ENCODE peak calls at places on chromosome 15, in ten cellular contexts. One of them, this sample, is unnamed.

GRCh38 chr15:77239892-77240608 is 169.1 kb upstream of the TSPAN3 start:
- DNase-seq in cardiac fibroblast: no peak
- DNase-seq in AG04450: no peak
- DNase-seq in cardiac muscle cell: no peak
- DNase-seq in mucosa of descending colon: no peak
- DNase-seq in bronchial epithelial cell: no peak
- DNase-seq in dorsolateral prefrontal cortex: no peak
- DNase-seq in GM23338: no peak
- DNase-seq in brain microvascular endothelial cell: no peak
- DNase-seq in kidney: no peak
- DNase-seq in this sample: peak

GRCh38 chr15:57782731-57783130 is 76.2 kb downstream of the POLR2M start:
- DNase-seq in cardiac fibroblast: peak
- DNase-seq in AG04450: no peak
- DNase-seq in cardiac muscle cell: no peak
- DNase-seq in mucosa of descending colon: no peak
- DNase-seq in bronchial epithelial cell: no peak
- DNase-seq in dorsolateral prefrontal cortex: no peak
- DNase-seq in GM23338: no peak
- DNase-seq in brain microvascular endothelial cell: no peak
- DNase-seq in kidney: no peak
- DNase-seq in this sample: no peak

GRCh38 chr15:101447561-101448071 is 41.9 kb downstream of the PCSK6 start:
- DNase-seq in cardiac fibroblast: no peak
- DNase-seq in AG04450: no peak
- DNase-seq in cardiac muscle cell: no peak
- DNase-seq in mucosa of descending colon: no peak
- DNase-seq in bronchial epithelial cell: no peak
- DNase-seq in dorsolateral prefrontal cortex: peak
- DNase-seq in GM23338: no peak
- DNase-seq in brain microvascular endothelial cell: no peak
- DNase-seq in kidney: peak
- DNase-seq in this sample: no peak

GRCh38 chr15:56739474-56739873 is 6.2 kb upstream of the ZNF280D start:
- DNase-seq in cardiac fibroblast: no peak
- DNase-seq in AG04450: no peak
- DNase-seq in cardiac muscle cell: no peak
- DNase-seq in mucosa of descending colon: no peak
- DNase-seq in bronchial epithelial cell: no peak
- DNase-seq in dorsolateral prefrontal cortex: no peak
- DNase-seq in GM23338: no peak
- DNase-seq in brain microvascular endothelial cell: no peak
- DNase-seq in kidney: no peak
- DNase-seq in this sample: no peak

GRCh38 chr15:22888120-22888859 is 49.8 kb downstream of the NIPA2 start:
- DNase-seq in cardiac fibroblast: peak
- DNase-seq in AG04450: peak
- DNase-seq in cardiac muscle cell: peak
- DNase-seq in mucosa of descending colon: no peak
- DNase-seq in bronchial epithelial cell: peak
- DNase-seq in dorsolateral prefrontal cortex: peak
- DNase-seq in GM23338: no peak
- DNase-seq in brain microvascular endothelial cell: peak
- DNase-seq in kidney: no peak
- DNase-seq in this sample: peak

GRCh38 chr15:31296304-31297220 is 30.1 kb upstream of the KLF13 start:
- DNase-seq in cardiac fibroblast: no peak
- DNase-seq in AG04450: no peak
- DNase-seq in cardiac muscle cell: no peak
- DNase-seq in mucosa of descending colon: peak
- DNase-seq in bronchial epithelial cell: peak
- DNase-seq in dorsolateral prefrontal cortex: no peak
- DNase-seq in GM23338: no peak
- DNase-seq in brain microvascular endothelial cell: no peak
- DNase-seq in kidney: peak
- DNase-seq in this sample: no peak

GRCh38 chr15:72227192-72227586 is 3.8 kb downstream of the PKM start:
- DNase-seq in cardiac fibroblast: peak
- DNase-seq in AG04450: no peak
- DNase-seq in cardiac muscle cell: peak
- DNase-seq in mucosa of descending colon: no peak
- DNase-seq in bronchial epithelial cell: peak
- DNase-seq in dorsolateral prefrontal cortex: no peak
- DNase-seq in GM23338: no peak
- DNase-seq in brain microvascular endothelial cell: peak
- DNase-seq in kidney: no peak
- DNase-seq in this sample: peak

GRCh38 chr15:101258238-101259144 is 6.6 kb upstream of the CHSY1 start:
- DNase-seq in cardiac fibroblast: peak
- DNase-seq in AG04450: no peak
- DNase-seq in cardiac muscle cell: peak
- DNase-seq in mucosa of descending colon: peak
- DNase-seq in bronchial epithelial cell: peak
- DNase-seq in dorsolateral prefrontal cortex: peak
- DNase-seq in GM23338: peak
- DNase-seq in brain microvascular endothelial cell: peak
- DNase-seq in kidney: no peak
- DNase-seq in this sample: peak

GRCh38 chr15:101381671-101382212 is 86.7 kb upstream of the SNRPA1 start:
- DNase-seq in cardiac fibroblast: no peak
- DNase-seq in AG04450: no peak
- DNase-seq in cardiac muscle cell: no peak
- DNase-seq in mucosa of descending colon: no peak
- DNase-seq in bronchial epithelial cell: peak
- DNase-seq in dorsolateral prefrontal cortex: no peak
- DNase-seq in GM23338: no peak
- DNase-seq in brain microvascular endothelial cell: no peak
- DNase-seq in kidney: peak
- DNase-seq in this sample: peak

GRCh38 chr15:69807752-69808151 is 290.0 kb downstream of the TLE3 start:
- DNase-seq in cardiac fibroblast: peak
- DNase-seq in AG04450: no peak
- DNase-seq in cardiac muscle cell: peak
- DNase-seq in mucosa of descending colon: no peak
- DNase-seq in bronchial epithelial cell: no peak
- DNase-seq in dorsolateral prefrontal cortex: no peak
- DNase-seq in GM23338: no peak
- DNase-seq in brain microvascular endothelial cell: peak
- DNase-seq in kidney: no peak
- DNase-seq in this sample: no peak

GRCh38 chr15:40782609-40783227 is 12.9 kb downstream of the C15orf62 start:
- DNase-seq in cardiac fibroblast: peak
- DNase-seq in AG04450: no peak
- DNase-seq in cardiac muscle cell: peak
- DNase-seq in mucosa of descending colon: peak
- DNase-seq in bronchial epithelial cell: peak
- DNase-seq in dorsolateral prefrontal cortex: no peak
- DNase-seq in GM23338: peak
- DNase-seq in brain microvascular endothelial cell: no peak
- DNase-seq in kidney: peak
- DNase-seq in this sample: peak

GRCh38 chr15:38367476-38367875 is 86.5 kb upstream of the FAM98B start:
- DNase-seq in cardiac fibroblast: peak
- DNase-seq in AG04450: no peak
- DNase-seq in cardiac muscle cell: peak
- DNase-seq in mucosa of descending colon: no peak
- DNase-seq in bronchial epithelial cell: no peak
- DNase-seq in dorsolateral prefrontal cortex: no peak
- DNase-seq in GM23338: no peak
- DNase-seq in brain microvascular endothelial cell: no peak
- DNase-seq in kidney: no peak
- DNase-seq in this sample: no peak

GRCh38 chr15:82986442-82986780 is 401 bp downstream of the RAMAC start:
- DNase-seq in cardiac fibroblast: no peak
- DNase-seq in AG04450: no peak
- DNase-seq in cardiac muscle cell: peak
- DNase-seq in mucosa of descending colon: no peak
- DNase-seq in bronchial epithelial cell: peak
- DNase-seq in dorsolateral prefrontal cortex: no peak
- DNase-seq in GM23338: no peak
- DNase-seq in brain microvascular endothelial cell: no peak
- DNase-seq in kidney: no peak
- DNase-seq in this sample: peak

GRCh38 chr15:24898715-24899278 is 56.0 kb upstream of the SNRPN start:
- DNase-seq in cardiac fibroblast: no peak
- DNase-seq in AG04450: no peak
- DNase-seq in cardiac muscle cell: no peak
- DNase-seq in mucosa of descending colon: no peak
- DNase-seq in bronchial epithelial cell: no peak
- DNase-seq in dorsolateral prefrontal cortex: no peak
- DNase-seq in GM23338: peak
- DNase-seq in brain microvascular endothelial cell: no peak
- DNase-seq in kidney: no peak
- DNase-seq in this sample: no peak

GRCh38 chr15:57395292-57395691 is 19.0 kb downstream of the CGNL1 start:
- DNase-seq in cardiac fibroblast: peak
- DNase-seq in AG04450: no peak
- DNase-seq in cardiac muscle cell: peak
- DNase-seq in mucosa of descending colon: no peak
- DNase-seq in bronchial epithelial cell: peak
- DNase-seq in dorsolateral prefrontal cortex: no peak
- DNase-seq in GM23338: no peak
- DNase-seq in brain microvascular endothelial cell: peak
- DNase-seq in kidney: no peak
- DNase-seq in this sample: peak

GRCh38 chr15:57330619-57331018 is 45.7 kb upstream of the CGNL1 start:
- DNase-seq in cardiac fibroblast: no peak
- DNase-seq in AG04450: no peak
- DNase-seq in cardiac muscle cell: no peak
- DNase-seq in mucosa of descending colon: no peak
- DNase-seq in bronchial epithelial cell: no peak
- DNase-seq in dorsolateral prefrontal cortex: no peak
- DNase-seq in GM23338: no peak
- DNase-seq in brain microvascular endothelial cell: peak
- DNase-seq in kidney: no peak
- DNase-seq in this sample: no peak

DNA sequence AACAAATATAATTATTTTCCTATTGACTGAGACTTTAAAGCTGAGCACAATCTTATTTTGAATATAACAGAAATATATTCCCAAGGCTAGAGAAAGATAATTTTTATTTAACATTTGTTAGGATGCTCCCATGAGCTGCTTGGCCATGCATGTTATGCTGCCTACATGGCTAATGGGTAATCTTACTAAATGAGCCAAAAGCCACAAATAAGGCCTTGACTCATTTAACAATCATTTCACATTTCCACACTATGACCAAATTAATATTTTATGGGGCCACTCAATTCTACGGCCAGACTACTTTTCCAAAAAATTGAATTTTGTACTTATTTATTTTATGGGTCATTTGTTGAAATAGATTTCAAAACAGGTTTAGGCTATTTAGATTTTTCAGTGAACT is 141.7 kb downstream of the MEIS2 start:
- DNase-seq in cardiac fibroblast: no peak
- DNase-seq in AG04450: no peak
- DNase-seq in cardiac muscle cell: no peak
- DNase-seq in mucosa of descending colon: no peak
- DNase-seq in bronchial epithelial cell: no peak
- DNase-seq in dorsolateral prefrontal cortex: no peak
- DNase-seq in GM23338: no peak
- DNase-seq in brain microvascular endothelial cell: no peak
- DNase-seq in kidney: no peak
- DNase-seq in this sample: no peak
- TF ChIP-seq CTCF in cardiac fibroblast: no peak
- TF ChIP-seq CTCF in AG04450: no peak
- TF ChIP-seq CTCF in cardiac muscle cell: no peak
- TF ChIP-seq CTCF in mucosa of descending colon: no peak
- TF ChIP-seq CTCF in bronchial epithelial cell: no peak
- TF ChIP-seq CTCF in dorsolateral prefrontal cortex: no peak
- TF ChIP-seq CTCF in GM23338: no peak
- TF ChIP-seq CTCF in brain microvascular endothelial cell: no peak
- TF ChIP-seq CTCF in kidney: no peak
- TF ChIP-seq CTCF in this sample: no peak

GRCh38 chr15:89416339-89417183 is 79.8 kb downstream of the RHCG start:
- DNase-seq in cardiac fibroblast: peak
- DNase-seq in AG04450: no peak
- DNase-seq in cardiac muscle cell: peak
- DNase-seq in mucosa of descending colon: peak
- DNase-seq in bronchial epithelial cell: peak
- DNase-seq in dorsolateral prefrontal cortex: peak
- DNase-seq in GM23338: peak
- DNase-seq in brain microvascular endothelial cell: peak
- DNase-seq in kidney: no peak
- DNase-seq in this sample: peak
- H3K4me3 ChIP-seq in cardiac fibroblast: no peak
- H3K4me3 ChIP-seq in AG04450: no peak
- H3K4me3 ChIP-seq in cardiac muscle cell: no peak
- H3K4me3 ChIP-seq in mucosa of descending colon: no peak
- H3K4me3 ChIP-seq in bronchial epithelial cell: no peak
- H3K4me3 ChIP-seq in dorsolateral prefrontal cortex: no peak
- H3K4me3 ChIP-seq in GM23338: peak
- H3K4me3 ChIP-seq in brain microvascular endothelial cell: no peak
- H3K4me3 ChIP-seq in kidney: no peak
- H3K4me3 ChIP-seq in this sample: no peak

DNA sequence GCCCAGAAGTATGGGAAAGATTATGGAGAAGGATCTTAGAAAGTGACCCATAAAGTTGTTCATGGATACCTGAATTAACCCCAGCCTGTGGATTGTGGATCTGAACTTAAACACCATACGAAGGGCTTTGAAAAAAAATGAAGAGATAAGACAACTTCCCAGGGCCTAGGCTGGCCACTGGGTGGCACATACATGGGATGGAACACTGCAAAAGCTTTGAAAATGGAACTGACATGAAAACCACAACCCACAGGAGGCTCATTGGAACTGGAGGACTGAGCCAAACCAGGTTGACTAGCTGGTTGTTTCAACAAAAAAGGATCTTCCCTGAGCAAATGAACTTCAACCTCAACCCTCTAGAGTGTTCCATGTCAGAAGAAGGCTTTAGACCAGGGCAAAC is 34.5 kb downstream of the FMN1 start:
- DNase-seq in cardiac fibroblast: no peak
- DNase-seq in AG04450: no peak
- DNase-seq in cardiac muscle cell: no peak
- DNase-seq in mucosa of descending colon: no peak
- DNase-seq in bronchial epithelial cell: no peak
- DNase-seq in dorsolateral prefrontal cortex: no peak
- DNase-seq in GM23338: peak
- DNase-seq in brain microvascular endothelial cell: no peak
- DNase-seq in kidney: no peak
- DNase-seq in this sample: no peak
- TF ChIP-seq CTCF in cardiac fibroblast: no peak
- TF ChIP-seq CTCF in AG04450: no peak
- TF ChIP-seq CTCF in cardiac muscle cell: no peak
- TF ChIP-seq CTCF in mucosa of descending colon: no peak
- TF ChIP-seq CTCF in bronchial epithelial cell: no peak
- TF ChIP-seq CTCF in dorsolateral prefrontal cortex: no peak
- TF ChIP-seq CTCF in GM23338: peak
- TF ChIP-seq CTCF in brain microvascular endothelial cell: peak
- TF ChIP-seq CTCF in kidney: no peak
- TF ChIP-seq CTCF in this sample: no peak

DNA sequence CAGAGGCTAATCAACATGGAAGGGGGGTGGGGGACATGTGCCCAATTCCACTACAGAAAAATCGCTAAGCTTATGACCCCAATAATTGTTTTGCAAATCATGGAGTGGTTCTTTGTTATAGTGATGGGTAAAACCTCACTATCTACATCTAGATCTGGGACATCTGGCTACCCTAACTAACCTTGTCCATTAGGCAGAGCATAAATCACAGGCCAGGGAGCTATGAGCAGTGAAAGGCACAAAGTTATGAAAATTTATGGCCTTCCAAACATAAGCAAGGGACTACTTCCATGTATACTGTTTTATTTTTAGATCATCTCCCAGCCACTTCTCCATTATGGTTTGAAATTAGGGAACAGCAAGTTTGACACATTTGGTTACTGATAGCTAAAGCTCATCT is 78.4 kb downstream of the RSL24D1 start:
- DNase-seq in cardiac fibroblast: no peak
- DNase-seq in AG04450: no peak
- DNase-seq in cardiac muscle cell: no peak
- DNase-seq in mucosa of descending colon: no peak
- DNase-seq in bronchial epithelial cell: no peak
- DNase-seq in dorsolateral prefrontal cortex: no peak
- DNase-seq in GM23338: no peak
- DNase-seq in brain microvascular endothelial cell: no peak
- DNase-seq in kidney: no peak
- DNase-seq in this sample: no peak
- H3K4me3 ChIP-seq in cardiac fibroblast: no peak
- H3K4me3 ChIP-seq in AG04450: no peak
- H3K4me3 ChIP-seq in cardiac muscle cell: no peak
- H3K4me3 ChIP-seq in mucosa of descending colon: no peak
- H3K4me3 ChIP-seq in bronchial epithelial cell: no peak
- H3K4me3 ChIP-seq in dorsolateral prefrontal cortex: no peak
- H3K4me3 ChIP-seq in GM23338: no peak
- H3K4me3 ChIP-seq in brain microvascular endothelial cell: no peak
- H3K4me3 ChIP-seq in kidney: no peak
- H3K4me3 ChIP-seq in this sample: no peak

This sample was measured in epithelial cell of esophagus.